ENCODE peak calls at places on chromosomes 4 and X, in eight cellular contexts. One of them, this sample, is unnamed.

GRCh38 chrX:129091097-129091496 is 432.2 kb downstream of the SMARCA1 start:
- DNase-seq in stomach: no peak
- DNase-seq in body of pancreas: no peak
- DNase-seq in heart right ventricle: no peak
- DNase-seq in BJ: no peak
- DNase-seq in cardiac muscle cell: no peak
- DNase-seq in pancreas: no peak
- DNase-seq in epithelial cell of esophagus: no peak
- DNase-seq in this sample: no peak

GRCh38 chr4:34293459-34293858 is 1950.9 kb downstream of the ARAP2 start:
- DNase-seq in stomach: no peak
- DNase-seq in body of pancreas: no peak
- DNase-seq in heart right ventricle: no peak
- DNase-seq in BJ: no peak
- DNase-seq in cardiac muscle cell: no peak
- DNase-seq in pancreas: no peak
- DNase-seq in epithelial cell of esophagus: peak
- DNase-seq in this sample: no peak

GRCh38 chrX:4110964-4111363 is 397.5 kb upstream of the PRKX start:
- DNase-seq in stomach: no peak
- DNase-seq in body of pancreas: no peak
- DNase-seq in heart right ventricle: no peak
- DNase-seq in BJ: no peak
- DNase-seq in cardiac muscle cell: no peak
- DNase-seq in pancreas: no peak
- DNase-seq in epithelial cell of esophagus: no peak
- DNase-seq in this sample: no peak

GRCh38 chr4:97664741-97665140 is 478.5 kb downstream of the STPG2 start:
- DNase-seq in stomach: no peak
- DNase-seq in body of pancreas: no peak
- DNase-seq in heart right ventricle: no peak
- DNase-seq in BJ: no peak
- DNase-seq in cardiac muscle cell: no peak
- DNase-seq in pancreas: no peak
- DNase-seq in epithelial cell of esophagus: no peak
- DNase-seq in this sample: no peak

GRCh38 chrX:70166601-70167590 is 10.4 kb upstream of the DGAT2L6 start:
- DNase-seq in stomach: no peak
- DNase-seq in body of pancreas: no peak
- DNase-seq in heart right ventricle: no peak
- DNase-seq in BJ: no peak
- DNase-seq in cardiac muscle cell: no peak
- DNase-seq in pancreas: no peak
- DNase-seq in epithelial cell of esophagus: peak
- DNase-seq in this sample: no peak

GRCh38 chr4:88077911-88078310 is 70.5 kb downstream of the PKD2 start:
- DNase-seq in stomach: no peak
- DNase-seq in body of pancreas: no peak
- DNase-seq in heart right ventricle: no peak
- DNase-seq in BJ: no peak
- DNase-seq in cardiac muscle cell: no peak
- DNase-seq in pancreas: no peak
- DNase-seq in epithelial cell of esophagus: no peak
- DNase-seq in this sample: no peak

GRCh38 chr4:183364025-183364424 is 41.8 kb upstream of the CLDN24 start:
- DNase-seq in stomach: no peak
- DNase-seq in body of pancreas: no peak
- DNase-seq in heart right ventricle: no peak
- DNase-seq in BJ: no peak
- DNase-seq in cardiac muscle cell: no peak
- DNase-seq in pancreas: no peak
- DNase-seq in epithelial cell of esophagus: no peak
- DNase-seq in this sample: no peak

GRCh38 chrX:107676559-107677378 is 48.5 kb downstream of the PRPS1 start:
- DNase-seq in stomach: peak
- DNase-seq in body of pancreas: peak
- DNase-seq in heart right ventricle: peak
- DNase-seq in BJ: peak
- DNase-seq in cardiac muscle cell: peak
- DNase-seq in pancreas: peak
- DNase-seq in epithelial cell of esophagus: peak
- DNase-seq in this sample: no peak

GRCh38 chrX:10085223-10085622 is 71.6 kb upstream of the CLCN4 start:
- DNase-seq in stomach: no peak
- DNase-seq in body of pancreas: no peak
- DNase-seq in heart right ventricle: no peak
- DNase-seq in BJ: no peak
- DNase-seq in cardiac muscle cell: no peak
- DNase-seq in pancreas: no peak
- DNase-seq in epithelial cell of esophagus: no peak
- DNase-seq in this sample: no peak

GRCh38 chr4:183618681-183619080 is 40.3 kb downstream of the RWDD4 start:
- DNase-seq in stomach: no peak
- DNase-seq in body of pancreas: peak
- DNase-seq in heart right ventricle: no peak
- DNase-seq in BJ: no peak
- DNase-seq in cardiac muscle cell: no peak
- DNase-seq in pancreas: peak
- DNase-seq in epithelial cell of esophagus: no peak
- DNase-seq in this sample: no peak

GRCh38 chrX:6026980-6027379 is 201.7 kb downstream of the NLGN4X start:
- DNase-seq in stomach: no peak
- DNase-seq in body of pancreas: no peak
- DNase-seq in heart right ventricle: no peak
- DNase-seq in BJ: no peak
- DNase-seq in cardiac muscle cell: no peak
- DNase-seq in pancreas: no peak
- DNase-seq in epithelial cell of esophagus: no peak
- DNase-seq in this sample: no peak

GRCh38 chrX:137052641-137053235 is 18.9 kb upstream of the GPR101 start:
- DNase-seq in stomach: no peak
- DNase-seq in body of pancreas: no peak
- DNase-seq in heart right ventricle: no peak
- DNase-seq in BJ: no peak
- DNase-seq in cardiac muscle cell: no peak
- DNase-seq in pancreas: no peak
- DNase-seq in epithelial cell of esophagus: no peak
- DNase-seq in this sample: no peak

GRCh38 chrX:23631136-23631535 is 36.2 kb upstream of the PRDX4 start:
- DNase-seq in stomach: no peak
- DNase-seq in body of pancreas: no peak
- DNase-seq in heart right ventricle: no peak
- DNase-seq in BJ: no peak
- DNase-seq in cardiac muscle cell: no peak
- DNase-seq in pancreas: no peak
- DNase-seq in epithelial cell of esophagus: no peak
- DNase-seq in this sample: no peak

GRCh38 chrX:23623797-23624196 is 43.5 kb upstream of the PRDX4 start:
- DNase-seq in stomach: no peak
- DNase-seq in body of pancreas: no peak
- DNase-seq in heart right ventricle: no peak
- DNase-seq in BJ: no peak
- DNase-seq in cardiac muscle cell: no peak
- DNase-seq in pancreas: no peak
- DNase-seq in epithelial cell of esophagus: no peak
- DNase-seq in this sample: no peak

GRCh38 chrX:23621621-23622265 is 45.5 kb upstream of the PRDX4 start:
- DNase-seq in stomach: no peak
- DNase-seq in body of pancreas: no peak
- DNase-seq in heart right ventricle: no peak
- DNase-seq in BJ: no peak
- DNase-seq in cardiac muscle cell: no peak
- DNase-seq in pancreas: no peak
- DNase-seq in epithelial cell of esophagus: no peak
- DNase-seq in this sample: no peak

DNA sequence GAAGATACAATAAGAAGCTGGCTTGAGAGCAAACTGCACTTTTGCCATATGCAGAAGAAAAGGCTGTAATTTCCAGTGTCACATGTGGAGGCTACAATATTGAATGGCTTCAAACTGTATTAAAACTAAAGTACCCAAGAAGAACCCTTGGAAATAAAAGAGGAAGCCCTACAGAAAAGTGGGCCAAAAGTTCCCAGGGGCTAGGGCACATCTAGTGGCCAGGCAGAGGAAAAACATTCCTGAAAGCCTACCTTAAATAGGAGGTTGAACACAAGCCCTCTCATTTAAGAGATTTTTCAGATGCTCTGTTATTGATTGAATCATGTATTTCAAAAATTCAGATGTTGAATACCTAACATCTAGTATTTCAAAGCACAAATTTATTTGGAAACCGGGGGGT is 40.6 kb upstream of the PRDX4 start:
- DNase-seq in stomach: no peak
- DNase-seq in body of pancreas: no peak
- DNase-seq in heart right ventricle: no peak
- DNase-seq in BJ: no peak
- DNase-seq in cardiac muscle cell: no peak
- DNase-seq in pancreas: no peak
- DNase-seq in epithelial cell of esophagus: no peak
- DNase-seq in this sample: no peak
- TF ChIP-seq CTCF in stomach: no peak
- TF ChIP-seq CTCF in body of pancreas: no peak
- TF ChIP-seq CTCF in heart right ventricle: no peak
- TF ChIP-seq CTCF in BJ: no peak
- TF ChIP-seq CTCF in cardiac muscle cell: no peak
- TF ChIP-seq CTCF in pancreas: no peak
- TF ChIP-seq CTCF in epithelial cell of esophagus: peak
- TF ChIP-seq CTCF in this sample: peak

DNA sequence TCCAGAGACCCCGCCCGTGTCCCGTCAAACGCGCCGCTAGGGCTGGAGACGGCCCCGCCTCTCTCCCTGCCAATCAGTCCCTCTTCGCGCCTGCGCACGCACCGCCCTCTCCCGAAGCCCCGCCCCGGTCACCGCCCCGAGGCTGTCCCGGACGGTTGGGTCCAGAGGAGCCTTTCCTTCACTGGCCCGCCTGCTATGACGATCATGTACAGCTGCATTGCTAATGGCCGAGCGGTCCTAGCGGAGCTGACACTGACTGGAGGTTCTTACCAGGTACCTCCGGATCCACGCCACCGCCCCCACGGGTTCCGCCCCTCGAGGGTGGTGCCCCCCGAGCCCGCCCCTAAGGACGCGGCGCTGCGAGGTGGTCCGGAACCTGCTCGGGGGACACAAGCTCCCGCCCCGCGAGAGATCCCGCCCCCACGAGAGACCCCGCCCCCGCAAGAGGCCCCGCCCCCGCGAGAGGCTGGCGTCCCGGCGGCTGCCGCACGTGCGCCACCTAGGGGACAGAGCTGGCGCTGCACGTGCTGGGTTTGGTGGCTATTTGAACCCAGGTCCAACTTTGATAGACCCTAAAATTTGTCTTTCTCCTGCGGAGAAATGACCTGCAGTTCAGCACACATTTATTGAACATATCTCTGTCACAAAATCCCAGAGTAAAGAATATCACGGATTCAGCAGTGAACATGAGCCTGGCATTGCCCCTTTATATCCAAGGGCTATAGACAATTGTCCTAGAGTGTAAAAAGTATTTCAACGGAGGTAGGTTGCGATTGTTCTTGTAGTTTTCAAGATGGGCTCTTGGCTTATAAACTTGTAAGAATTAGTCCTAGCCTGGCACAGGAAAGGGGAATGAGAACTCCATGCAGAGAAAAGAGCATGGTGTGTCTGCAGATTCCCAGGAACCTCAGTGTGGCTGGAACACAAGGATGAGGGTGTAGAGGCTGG is 88.7 kb downstream of the HNRNPD start:
- DNase-seq in stomach: peak
- DNase-seq in body of pancreas: peak
- DNase-seq in heart right ventricle: peak
- DNase-seq in BJ: peak
- DNase-seq in cardiac muscle cell: peak
- DNase-seq in pancreas: peak
- DNase-seq in epithelial cell of esophagus: peak
- DNase-seq in this sample: peak
- H3K4me3 ChIP-seq in stomach: peak
- H3K4me3 ChIP-seq in body of pancreas: peak
- H3K4me3 ChIP-seq in heart right ventricle: peak
- H3K4me3 ChIP-seq in BJ: peak
- H3K4me3 ChIP-seq in cardiac muscle cell: peak
- H3K4me3 ChIP-seq in pancreas: peak
- H3K4me3 ChIP-seq in epithelial cell of esophagus: peak
- H3K4me3 ChIP-seq in this sample: peak

DNA sequence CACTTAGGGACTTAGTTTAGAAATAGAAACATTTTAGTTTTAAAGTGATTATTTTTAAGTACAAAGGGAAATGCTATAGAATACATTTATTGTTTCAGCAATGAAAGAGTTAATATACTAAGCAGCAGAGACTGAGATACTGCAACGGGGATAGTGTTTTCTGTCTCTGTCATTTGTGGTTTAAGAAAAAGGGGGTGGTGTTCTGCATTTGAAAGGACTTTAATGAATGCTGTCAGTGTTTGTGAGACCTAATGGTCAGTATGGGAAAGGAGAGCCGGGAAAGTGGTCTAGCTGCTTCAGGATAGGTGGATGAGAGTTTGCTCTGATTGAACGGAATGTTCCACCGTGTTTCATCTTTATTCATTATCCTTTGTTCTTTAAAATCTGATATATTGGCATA is at the start of gene KLHL5:
- DNase-seq in stomach: no peak
- DNase-seq in body of pancreas: no peak
- DNase-seq in heart right ventricle: no peak
- DNase-seq in BJ: no peak
- DNase-seq in cardiac muscle cell: peak
- DNase-seq in pancreas: no peak
- DNase-seq in epithelial cell of esophagus: no peak
- DNase-seq in this sample: no peak
- TF ChIP-seq CTCF in stomach: no peak
- TF ChIP-seq CTCF in body of pancreas: no peak
- TF ChIP-seq CTCF in heart right ventricle: no peak
- TF ChIP-seq CTCF in BJ: no peak
- TF ChIP-seq CTCF in cardiac muscle cell: no peak
- TF ChIP-seq CTCF in pancreas: no peak
- TF ChIP-seq CTCF in epithelial cell of esophagus: no peak
- TF ChIP-seq CTCF in this sample: no peak

GRCh38 chrX:71254092-71254941 is at the start of gene ZMYM3:
- DNase-seq in stomach: peak
- DNase-seq in body of pancreas: peak
- DNase-seq in heart right ventricle: peak
- DNase-seq in BJ: no peak
- DNase-seq in cardiac muscle cell: peak
- DNase-seq in pancreas: peak
- DNase-seq in epithelial cell of esophagus: peak
- DNase-seq in this sample: peak

GRCh38 chrX:71252221-71252620 is 1.7 kb downstream of the ZMYM3 start:
- DNase-seq in stomach: no peak
- DNase-seq in body of pancreas: no peak
- DNase-seq in heart right ventricle: no peak
- DNase-seq in BJ: no peak
- DNase-seq in cardiac muscle cell: no peak
- DNase-seq in pancreas: no peak
- DNase-seq in epithelial cell of esophagus: no peak
- DNase-seq in this sample: no peak

GRCh38 chrX:71250856-71251255 is 3.1 kb downstream of the ZMYM3 start:
- DNase-seq in stomach: no peak
- DNase-seq in body of pancreas: no peak
- DNase-seq in heart right ventricle: no peak
- DNase-seq in BJ: no peak
- DNase-seq in cardiac muscle cell: no peak
- DNase-seq in pancreas: no peak
- DNase-seq in epithelial cell of esophagus: no peak
- DNase-seq in this sample: no peak

GRCh38 chrX:71253253-71254091 is 468 bp downstream of the ZMYM3 start:
- DNase-seq in stomach: peak
- DNase-seq in body of pancreas: peak
- DNase-seq in heart right ventricle: peak
- DNase-seq in BJ: no peak
- DNase-seq in cardiac muscle cell: peak
- DNase-seq in pancreas: peak
- DNase-seq in epithelial cell of esophagus: peak
- DNase-seq in this sample: no peak

GRCh38 chrX:71251456-71251973 is 2.4 kb downstream of the ZMYM3 start:
- DNase-seq in stomach: no peak
- DNase-seq in body of pancreas: no peak
- DNase-seq in heart right ventricle: no peak
- DNase-seq in BJ: no peak
- DNase-seq in cardiac muscle cell: no peak
- DNase-seq in pancreas: no peak
- DNase-seq in epithelial cell of esophagus: no peak
- DNase-seq in this sample: no peak
- H3K4me3 ChIP-seq in stomach: no peak
- H3K4me3 ChIP-seq in body of pancreas: no peak
- H3K4me3 ChIP-seq in heart right ventricle: no peak
- H3K4me3 ChIP-seq in BJ: no peak
- H3K4me3 ChIP-seq in cardiac muscle cell: peak
- H3K4me3 ChIP-seq in pancreas: no peak
- H3K4me3 ChIP-seq in epithelial cell of esophagus: no peak
- H3K4me3 ChIP-seq in this sample: no peak

This sample was measured in GM12864.